ENCODE peak calls at places on chromosomes 4 and X, in seven cellular contexts. A, K, F, G, H, B and X are unnamed samples.

GRCh38 chr4:122423246-122423645 is 33.3 kb downstream of the IL2 start:
- DNase-seq in A (no peak), K (no peak), F (peak; percentile 4), G (no peak), H (no peak), B (no peak), X (no peak)

GRCh38 chr4:185296665-185297460 is 87.5 kb downstream of the SNX25 start:
- DNase-seq in A (no peak), K (no peak), F (no peak), G (peak; percentile 13), H (no peak), B (no peak), X (no peak)

GRCh38 chr4:87835192-87835591 is 2.4 kb downstream of the MEPE start:
- DNase-seq in A (no peak), K (no peak), F (no peak), G (no peak), H (no peak), B (no peak), X (no peak)

GRCh38 chrX:50635811-50636365 is 165.3 kb upstream of the DGKK start:
- DNase-seq in A (no peak), K (no peak), F (no peak), G (no peak), H (no peak), B (no peak), X (no peak)

GRCh38 chr4:26478330-26478729 is 12.0 kb downstream of the CCKAR start:
- DNase-seq in A (no peak), K (no peak), F (no peak), G (no peak), H (no peak), B (no peak), X (no peak)

GRCh38 chrX:120380699-120381098 is 18.8 kb downstream of the ATP1B4 start:
- DNase-seq in A (no peak), K (no peak), F (no peak), G (peak; percentile 34), H (no peak), B (no peak), X (no peak)

GRCh38 chr4:28435346-28435745 is 1574.7 kb downstream of the STIM2 start:
- DNase-seq in A (no peak), K (no peak), F (no peak), G (no peak), H (no peak), B (no peak), X (no peak)

GRCh38 chrX:54785901-54786300 is 12.2 kb downstream of the ITIH6 start:
- DNase-seq in A (no peak), K (no peak), F (peak; percentile 24), G (peak; percentile 27), H (no peak), B (no peak), X (no peak)

GRCh38 chrX:7107968-7108480 is 39.5 kb upstream of the STS start:
- DNase-seq in A (no peak), K (no peak), F (no peak), G (no peak), H (no peak), B (no peak), X (no peak)
- H3K36me3 ChIP-seq in A (peaks cover 21% of the 10 kb centered on the region), K (no peaks in the 10 kb centered on the region), F (peaks cover 7% of the 10 kb centered on the region), G (no peaks in the 10 kb centered on the region), H (no peaks in the 10 kb centered on the region), B (no peaks in the 10 kb centered on the region), X (no peaks in the 10 kb centered on the region)

DNA sequence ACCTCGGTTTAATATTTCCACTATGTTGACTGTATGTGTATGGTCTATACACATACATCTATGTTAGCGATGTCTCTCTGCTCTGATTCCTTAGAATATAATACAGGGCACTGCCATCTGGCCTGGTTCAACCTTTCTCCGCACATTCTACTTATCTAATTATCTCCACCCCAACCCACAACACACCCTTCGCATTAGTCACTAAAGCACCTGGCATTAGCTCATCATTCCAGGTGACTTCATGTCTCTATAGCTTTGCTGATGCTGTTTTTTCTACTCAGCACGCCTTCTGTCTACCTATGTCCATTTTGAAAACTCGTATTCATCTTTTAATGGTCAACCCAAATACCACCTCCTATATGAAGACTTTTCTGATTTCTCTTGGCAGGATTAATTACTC is 425.2 kb upstream of the RASGEF1B start:
- DNase-seq in A (peak; percentile 1), K (no peak), F (no peak), G (no peak), H (no peak), B (no peak), X (no peak)
- H3K4me3 ChIP-seq in A (no peak overlapping the region), K (no peak overlapping the region), F (no peak overlapping the region), G (no peak overlapping the region), H (no peak overlapping the region), B (no peak overlapping the region), X (no peak overlapping the region)

GRCh38 chr4:113572620-113573019 is 188.9 kb downstream of the CAMK2D start:
- DNase-seq in A (no peak), K (no peak), F (no peak), G (no peak), H (no peak), B (no peak), X (no peak)

GRCh38 chr4:113574636-113575103 is 186.9 kb downstream of the CAMK2D start:
- DNase-seq in A (no peak), K (no peak), F (peak; percentile 85), G (peak; percentile 3), H (no peak), B (no peak), X (no peak)

GRCh38 chr4:113579360-113579759 is 182.2 kb downstream of the CAMK2D start:
- DNase-seq in A (no peak), K (no peak), F (no peak), G (no peak), H (no peak), B (no peak), X (no peak)

GRCh38 chr4:113576947-113577678 is 184.4 kb downstream of the CAMK2D start:
- DNase-seq in A (no peak), K (no peak), F (no peak), G (no peak), H (no peak), B (no peak), X (no peak)

DNA sequence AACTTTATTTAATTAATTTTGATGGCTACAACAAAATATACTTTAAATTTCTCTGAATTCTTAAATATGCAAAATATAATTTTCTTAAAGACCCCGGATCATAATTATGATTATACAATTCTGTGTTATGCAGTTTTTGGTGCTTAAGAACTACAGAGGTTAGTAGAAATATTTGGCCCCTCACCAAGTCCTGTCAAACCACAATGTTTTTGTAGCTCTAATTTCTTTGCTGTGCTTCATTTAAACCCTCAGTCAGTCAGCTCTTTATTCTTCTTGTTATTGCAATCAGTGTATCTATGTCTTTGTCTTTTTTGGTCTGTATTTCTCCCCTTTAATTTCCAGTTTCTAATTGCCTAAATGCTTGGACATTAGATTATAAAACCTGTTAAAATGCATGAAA is 186.1 kb downstream of the CAMK2D start:
- DNase-seq in A (no peak), K (no peak), F (peak; percentile 77), G (no peak), H (no peak), B (no peak), X (no peak)
- H3K4me1 ChIP-seq in A (no peaks in the 10 kb centered on the region), K (no peaks in the 10 kb centered on the region), F (peaks cover 16% of the 10 kb centered on the region), G (no peaks in the 10 kb centered on the region), H (peaks cover 4% of the 10 kb centered on the region), B (peaks cover 5% of the 10 kb centered on the region), X (peaks cover 2% of the 10 kb centered on the region)

GRCh38 chr4:118994030-118994429 is 105.4 kb downstream of the SYNPO2 start:
- DNase-seq in A (no peak), K (peak; percentile 36), F (no peak), G (no peak), H (peak; percentile 68), B (no peak), X (no peak)

GRCh38 chr4:118991686-118992085 is 103.0 kb downstream of the SYNPO2 start:
- DNase-seq in A (no peak), K (no peak), F (no peak), G (no peak), H (no peak), B (no peak), X (no peak)

GRCh38 chr4:118995693-118996391 is 107.2 kb downstream of the SYNPO2 start:
- DNase-seq in A (no peak), K (no peak), F (no peak), G (no peak), H (no peak), B (no peak), X (no peak)

GRCh38 chr4:118992149-118992548 is 103.5 kb downstream of the SYNPO2 start:
- DNase-seq in A (no peak), K (no peak), F (no peak), G (no peak), H (no peak), B (no peak), X (no peak)

DNA sequence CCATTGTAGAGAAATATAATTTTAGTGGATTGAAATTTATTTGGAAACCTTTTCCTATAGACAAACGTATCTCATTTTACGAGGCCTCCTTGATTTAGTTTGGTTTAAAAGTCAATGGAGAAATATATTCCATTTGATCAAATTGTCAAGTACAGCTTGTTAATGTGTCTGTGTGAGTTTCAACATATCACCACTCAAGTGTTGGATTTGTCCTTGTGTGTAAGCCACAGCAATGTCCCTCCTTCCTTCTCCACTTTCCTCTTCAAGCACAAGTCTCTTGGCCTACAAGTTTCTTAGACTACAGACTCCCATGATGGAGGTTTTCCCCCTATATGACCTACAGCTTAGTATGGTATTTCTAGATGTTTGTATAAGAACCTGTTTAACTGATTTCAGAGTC is 104.7 kb downstream of the SYNPO2 start:
- DNase-seq in A (no peak), K (no peak), F (no peak), G (no peak), H (no peak), B (no peak), X (no peak)
- H3K36me3 ChIP-seq in A (no peaks in the 10 kb centered on the region), K (no peaks in the 10 kb centered on the region), F (no peaks in the 10 kb centered on the region), G (no peaks in the 10 kb centered on the region), H (no peaks in the 10 kb centered on the region), B (no peaks in the 10 kb centered on the region), X (no peaks in the 10 kb centered on the region)

DNA sequence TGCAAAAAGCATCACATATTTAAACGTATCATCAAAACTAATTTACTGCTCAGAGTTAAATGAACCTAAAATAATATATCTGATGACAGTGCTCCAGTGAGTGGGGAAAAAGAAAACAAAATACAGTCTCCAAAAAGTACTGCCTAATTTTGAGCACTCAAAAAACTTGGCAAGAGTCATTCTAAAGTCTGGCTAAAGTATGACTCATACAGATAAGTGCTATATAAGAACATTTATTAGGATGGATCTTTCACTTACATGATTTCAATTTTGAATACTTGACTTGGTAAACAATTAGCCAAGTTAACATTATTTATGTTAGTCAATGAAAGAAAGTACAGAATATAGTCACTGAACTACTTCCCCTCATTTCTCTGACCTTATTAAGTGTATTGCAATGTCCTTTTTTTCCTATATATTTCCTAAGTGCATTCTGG is 27.2 kb downstream of the FBXO8 start:
- DNase-seq in A (no peak), K (no peak), F (peak; percentile 69), G (no peak), H (no peak), B (no peak), X (no peak)
- H3K4me3 ChIP-seq in A (no peak overlapping the region), K (no peak overlapping the region), F (no peak overlapping the region), G (no peak overlapping the region), H (no peak overlapping the region), B (no peak overlapping the region), X (no peak overlapping the region)